ENCODE peak calls at places on chromosomes 7 and 10, in seven cellular contexts. S is ovary; U is naive thymus-derived CD4-positive, alpha-beta T cell; E is right cardiac atrium; T is CD8-positive, alpha-beta memory T cell; N is PC-9; L is fibroblast of lung. W is an unnamed sample.

GRCh38 chr10:31878486-31878885 is 50.1 kb downstream of the ARHGAP12 start:
- DNase-seq in S (no peak), N (no peak), T (no peak), E (no peak), L (no peak), U (no peak), W (no peak)

GRCh38 chr10:784759-785538 is 95.5 kb upstream of the DIP2C start:
- DNase-seq in U (no peak), S (peak; percentile 43), N (no peak), L (peak; percentile 77), E (peak; percentile 74), T (no peak), W (peak; percentile 69)

GRCh38 chr7:13057462-13058200 is 370.2 kb downstream of the ARL4A start:
- DNase-seq in N (no peak), L (peak; percentile 16), E (no peak), S (no peak), U (no peak), T (no peak), W (no peak)

GRCh38 chr7:128030999-128031681 is at the start of gene LRRC4:
- DNase-seq in T (no peak), S (peak; percentile 35), N (no peak), U (peak; percentile 14), L (peak; percentile 39), E (peak; percentile 82), W (no peak)

GRCh38 chr10:69696073-69696731 is 66.2 kb downstream of the FAM241B start:
- DNase-seq in L (peak; percentile 83), S (no peak), U (no peak), N (peak; percentile 90), E (no peak), T (no peak), W (no peak)

GRCh38 chr7:36717596-36717995 is 6.7 kb downstream of the AOAH start:
- DNase-seq in N (no peak), S (no peak), L (no peak), E (no peak), U (no peak), T (no peak), W (no peak)

GRCh38 chr7:4416436-4417092 is 265.5 kb upstream of the FOXK1 start:
- DNase-seq in L (peak; percentile 24), U (no peak), S (no peak), E (no peak), T (no peak), N (no peak), W (no peak)

GRCh38 chr10:91635401-91636400 is 2.8 kb upstream of the PPP1R3C start:
- DNase-seq in L (peak; percentile 88), E (peak; percentile 45), N (no peak), S (peak; percentile 60), U (no peak), T (no peak), W (peak; percentile 20)

GRCh38 chr7:130814753-130815152 is 80.7 kb upstream of the KLF14 start:
- DNase-seq in E (no peak), S (no peak), L (peak; percentile 64), U (no peak), T (no peak), N (no peak), W (no peak)

GRCh38 chr7:139575338-139575680 is 51.8 kb downstream of the CLEC2L start:
- DNase-seq in S (no peak), T (no peak), N (no peak), U (no peak), L (no peak), E (no peak), W (no peak)

GRCh38 chr7:127897704-127898454 is 133.4 kb downstream of the LRRC4 start:
- DNase-seq in T (no peak), S (no peak), L (no peak), U (no peak), E (no peak), N (no peak), W (peak; percentile 43)

GRCh38 chr10:3126249-3126648 is 46.3 kb downstream of the PITRM1 start:
- DNase-seq in L (no peak), N (no peak), E (no peak), U (no peak), T (no peak), S (no peak), W (no peak)

GRCh38 chr10:125003901-125004467 is 62.1 kb downstream of the ZRANB1 start:
- DNase-seq in U (no peak), L (no peak), E (no peak), S (peak; percentile 7), T (no peak), N (no peak), W (no peak)

GRCh38 chr10:115980470-115980869 is 292.5 kb downstream of the GFRA1 start:
- DNase-seq in S (no peak), E (no peak), T (no peak), U (no peak), N (no peak), L (no peak), W (no peak)

GRCh38 chr10:127215882-127216281 is 19.5 kb upstream of the INSYN2A start:
- DNase-seq in E (no peak), N (no peak), U (no peak), S (no peak), T (no peak), L (no peak), W (no peak)

GRCh38 chr10:66535418-66535817 is 390.4 kb upstream of the LRRTM3 start:
- DNase-seq in L (no peak), N (no peak), U (no peak), S (no peak), T (no peak), E (no peak), W (no peak)

GRCh38 chr7:99030951-99031350 is 113.0 kb downstream of the SMURF1 start:
- DNase-seq in N (no peak), S (no peak), L (no peak), T (no peak), U (no peak), E (no peak), W (no peak)

GRCh38 chr7:106036004-106036403 is 72.9 kb downstream of the CDHR3 start:
- DNase-seq in S (no peak), E (no peak), N (no peak), T (no peak), U (no peak), L (no peak), W (no peak)

GRCh38 chr10:132037676-132037975 is 28.1 kb upstream of the JAKMIP3 start:
- DNase-seq in E (no peak), U (no peak), L (no peak), S (no peak), T (no peak), N (no peak), W (no peak)

GRCh38 chr10:132033632-132034031 is 32.1 kb upstream of the JAKMIP3 start:
- DNase-seq in S (no peak), N (no peak), E (no peak), L (no peak), U (no peak), T (no peak), W (no peak)

GRCh38 chr10:132036153-132036886 is 29.4 kb upstream of the JAKMIP3 start:
- DNase-seq in N (no peak), T (no peak), L (peak; percentile 22), S (peak; percentile 25), E (no peak), U (no peak), W (no peak)

GRCh38 chr10:132036887-132037675 is 28.7 kb upstream of the JAKMIP3 start:
- DNase-seq in N (no peak), S (no peak), T (no peak), L (no peak), E (no peak), U (no peak), W (peak; percentile 54)

GRCh38 chr10:132035476-132035875 is 30.3 kb upstream of the JAKMIP3 start:
- DNase-seq in N (no peak), L (no peak), S (no peak), E (no peak), T (no peak), U (no peak), W (no peak)
- H3K27ac ChIP-seq in N (no peak overlapping the region), L (no peak overlapping the region), S (no peak overlapping the region), E (no peak overlapping the region), T (no peak overlapping the region), U (no peak overlapping the region), W (no peak overlapping the region)

DNA sequence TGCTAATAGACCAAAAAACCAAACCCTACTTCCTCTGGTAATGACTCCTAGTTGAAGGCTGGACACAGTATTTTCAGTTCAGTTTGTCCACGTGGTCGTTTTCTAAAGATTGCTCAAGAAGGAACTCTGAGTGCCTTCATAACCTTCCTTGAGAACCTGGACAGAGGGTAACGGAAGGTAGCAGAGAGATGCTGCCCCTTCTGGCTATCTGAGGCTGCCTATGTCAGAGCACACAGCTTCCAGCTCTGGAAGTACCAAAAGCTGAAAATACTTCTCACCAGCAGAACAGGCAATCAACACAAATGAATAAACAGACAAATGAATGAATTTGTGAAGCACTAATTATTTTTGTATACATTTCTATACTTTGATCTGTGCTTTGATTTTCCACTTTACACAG is 85.2 kb downstream of the AMPH start:
- DNase-seq in E (no peak), U (no peak), T (no peak), S (no peak), L (no peak), N (no peak), W (no peak)
- H3K27ac ChIP-seq in E (no peak overlapping the region), U (no peak overlapping the region), T (no peak overlapping the region), S (no peak overlapping the region), L (no peak overlapping the region), N (no peak overlapping the region), W (no peak overlapping the region)

DNA sequence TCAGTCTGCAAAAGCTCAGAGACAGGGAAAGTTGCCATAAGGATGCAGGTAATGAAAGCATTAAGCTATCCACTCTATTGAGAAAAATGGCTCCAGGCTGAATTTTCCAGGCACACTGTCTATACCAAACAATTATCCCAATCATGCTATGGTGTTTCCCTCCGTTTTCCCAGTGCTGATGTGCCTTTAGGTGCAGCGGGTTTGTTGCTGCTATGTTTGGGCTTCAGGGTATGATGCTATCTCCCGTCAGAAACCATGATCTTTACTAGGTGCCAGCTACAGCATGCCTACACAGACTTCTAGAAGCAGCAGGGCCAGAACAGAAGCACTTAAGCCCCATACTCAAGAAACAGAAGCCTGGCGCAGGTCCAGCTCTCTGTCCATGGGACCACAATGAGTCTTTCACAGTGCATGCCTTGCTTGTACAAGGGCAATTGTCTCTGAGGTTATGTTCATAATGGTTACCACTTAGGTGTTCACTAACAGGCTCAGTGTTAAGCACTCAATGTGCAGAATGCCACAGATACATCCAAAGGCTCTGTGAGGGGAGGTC is 19.4 kb downstream of the STEAP1B start:
- DNase-seq in N (no peak), L (no peak), E (no peak), T (no peak), U (no peak), S (no peak), W (no peak)
- H3K27ac ChIP-seq in N (no peak overlapping the region), L (no peak overlapping the region), E (no peak overlapping the region), T (no peak overlapping the region), U (no peak overlapping the region), S (no peak overlapping the region), W (no peak overlapping the region)

DNA sequence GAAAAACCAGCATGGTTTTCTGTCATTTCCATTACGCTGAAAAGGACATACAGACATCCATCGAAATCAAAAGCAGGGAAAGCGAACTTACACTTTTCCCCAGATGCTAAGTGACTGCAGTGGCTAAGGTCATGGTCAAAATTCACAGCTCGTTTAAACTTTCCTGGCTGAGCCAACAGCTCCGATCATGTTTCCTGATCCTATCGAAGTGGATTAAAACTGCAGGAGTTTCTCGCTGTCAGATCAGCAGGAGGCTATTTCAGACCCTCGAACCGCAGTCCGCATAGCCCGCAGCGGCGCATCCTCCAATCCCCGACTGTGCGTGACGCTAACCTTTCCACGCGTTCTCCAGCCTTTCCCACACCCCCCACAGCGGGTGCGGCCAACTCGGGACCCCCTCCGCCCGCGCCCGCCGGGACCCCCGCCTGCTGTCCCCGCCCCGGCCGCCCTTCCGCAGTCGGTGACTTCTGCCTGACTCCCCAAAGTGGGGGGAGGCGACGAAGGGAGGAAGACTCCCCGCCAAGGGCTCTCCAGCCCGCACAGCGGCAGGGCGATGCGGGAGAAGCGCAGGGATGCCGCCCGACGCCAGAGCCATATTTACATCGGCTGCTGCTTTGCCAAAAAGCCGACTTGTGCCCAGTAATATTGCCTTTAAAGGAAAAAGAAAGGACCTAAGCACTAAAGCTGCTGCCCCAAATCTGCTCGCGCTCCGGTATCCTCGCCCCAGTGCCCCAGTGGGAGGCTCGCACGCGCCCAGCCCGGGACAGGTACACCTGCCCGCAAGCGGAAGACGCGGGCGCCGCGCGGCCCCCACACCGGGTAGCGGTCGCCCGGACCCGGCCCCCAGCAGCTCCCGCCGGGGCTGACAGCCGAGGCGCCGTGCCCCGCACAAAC is 1.2 kb downstream of the PIP4K2A start:
- DNase-seq in S (peak; percentile 12), N (no peak), E (peak; percentile 71), U (peak; percentile 34), T (peak; percentile 29), L (peak; percentile 60), W (no peak)
- H3K27ac ChIP-seq in S (no peak overlapping the region), N (no peak overlapping the region), E (peak overlapping the region; percentile 12), U (peak overlapping the region; percentile 84), T (peak overlapping the region; percentile 88), L (peak overlapping the region; percentile 52), W (peak overlapping the region; percentile 92)

W was measured in caudate nucleus.